ENCODE peak calls at places on chromosomes 16 and 17, in eight cellular contexts. A is GDM1; W is neural progenitor cell; D is stimulated activated CD4-positive, alpha-beta T cell treated with anti-CD3 and anti-CD28 coated beads, TNF-alpha, amount 100 ng/mL, for 24 hours; Y is bronchial epithelial cell; N is activated CD4-positive, alpha-beta memory T cell treated with anti-CD3 and anti-CD28 coated beads for 36 hours; R is left ventricle myocardium inferior; I is neural crest cell. Z is an unnamed sample.

GRCh38 chr17:8120520-8121443 is 2.5 kb upstream of the ALOXE3 start:
- DNase-seq in A (peak; percentile 57), W (peak; percentile 87), D (peak; percentile 71), Y (peak; percentile 79), N (peak; percentile 90), R (no peak), I (peak; percentile 64), Z (peak; percentile 92)

GRCh38 chr17:32944248-32945020 is 16.5 kb downstream of the TMEM98 start:
- DNase-seq in A (no peak), W (no peak), D (no peak), Y (peak; percentile 60), N (no peak), R (no peak), I (no peak), Z (no peak)

GRCh38 chr17:37847811-37848331 is 76.3 kb upstream of the TBC1D3K start:
- DNase-seq in A (no peak), W (no peak), D (no peak), Y (no peak), N (no peak), R (no peak), I (no peak), Z (no peak)

GRCh38 chr17:15393414-15393813 is 52.0 kb upstream of the TEKT3 start:
- DNase-seq in A (no peak), W (no peak), D (no peak), Y (peak; percentile 21), N (no peak), R (no peak), I (no peak), Z (no peak)

GRCh38 chr17:74715144-74715543 is 2.4 kb upstream of the CD300LF start:
- DNase-seq in A (no peak), W (no peak), D (no peak), Y (no peak), N (no peak), R (no peak), I (no peak), Z (no peak)

GRCh38 chr16:11112723-11113348 is 143.2 kb downstream of the SOCS1 start:
- DNase-seq in A (no peak), W (no peak), D (no peak), Y (peak; percentile 52), N (no peak), R (no peak), I (no peak), Z (no peak)

GRCh38 chr16:704047-704446 is 1.6 kb downstream of the FBXL16 start:
- DNase-seq in A (no peak), W (no peak), D (no peak), Y (no peak), N (no peak), R (no peak), I (no peak), Z (no peak)

GRCh38 chr17:38557836-38558750 is 47.7 kb downstream of the SRCIN1 start:
- DNase-seq in A (peak; percentile 93), W (peak; percentile 98), D (peak; percentile 83), Y (peak; percentile 88), N (peak; percentile 93), R (peak; percentile 90), I (peak; percentile 93), Z (peak; percentile 96)

GRCh38 chr17:57370051-57370581 is 113.8 kb downstream of the MSI2 start:
- DNase-seq in A (no peak), W (peak; percentile 18), D (no peak), Y (peak; percentile 97), N (no peak), R (no peak), I (no peak), Z (no peak)

GRCh38 chr16:15434425-15435215 is at the start of gene BMERB1:
- DNase-seq in A (peak; percentile 49), W (peak; percentile 92), D (peak; percentile 58), Y (peak; percentile 36), N (peak; percentile 78), R (peak; percentile 74), I (peak; percentile 71), Z (peak; percentile 83)

GRCh38 chr17:80997471-80998387 is 6.1 kb downstream of the CHMP6 start:
- DNase-seq in A (peak; percentile 86), W (no peak), D (no peak), Y (no peak), N (no peak), R (no peak), I (no peak), Z (no peak)

GRCh38 chr16:47310792-47311211 is 150.1 kb downstream of the ITFG1 start:
- DNase-seq in A (no peak), W (no peak), D (no peak), Y (no peak), N (no peak), R (no peak), I (no peak), Z (no peak)

GRCh38 chr16:2147981-2148671 is at the start of gene RAB26:
- DNase-seq in A (peak; percentile 37), W (peak; percentile 92), D (no peak), Y (peak; percentile 52), N (peak; percentile 51), R (peak; percentile 83), I (peak; percentile 40), Z (peak; percentile 82)

GRCh38 chr17:39676198-39676819 is 8.1 kb downstream of the PNMT start:
- DNase-seq in A (peak; percentile 43), W (no peak), D (no peak), Y (peak; percentile 35), N (peak; percentile 67), R (peak; percentile 76), I (no peak), Z (no peak)

GRCh38 chr16:87099001-87099740 is 218.0 kb downstream of the C16orf95 start:
- DNase-seq in A (no peak), W (peak; percentile 89), D (no peak), Y (no peak), N (no peak), R (no peak), I (peak; percentile 13), Z (no peak)

GRCh38 chr16:2691491-2692248 is 9.3 kb downstream of the KCTD5 start:
- DNase-seq in A (no peak), W (no peak), D (no peak), Y (no peak), N (no peak), R (peak; percentile 49), I (no peak), Z (no peak)

GRCh38 chr17:48615963-48616718 is 1.0 kb upstream of the HOXB8 start:
- DNase-seq in A (no peak), W (no peak), D (no peak), Y (no peak), N (no peak), R (no peak), I (no peak), Z (no peak)

GRCh38 chr16:63749256-63749655 is 1372.6 kb downstream of the CDH11 start:
- DNase-seq in A (no peak), W (no peak), D (no peak), Y (peak; percentile 38), N (no peak), R (no peak), I (no peak), Z (no peak)

GRCh38 chr17:43616865-43617264 is 44.9 kb downstream of the MEOX1 start:
- DNase-seq in A (no peak), W (no peak), D (no peak), Y (no peak), N (no peak), R (no peak), I (no peak), Z (no peak)

GRCh38 chr17:46915596-46915995 is 7.4 kb upstream of the GOSR2 start:
- DNase-seq in A (no peak), W (no peak), D (no peak), Y (no peak), N (no peak), R (no peak), I (no peak), Z (no peak)

GRCh38 chr16:75420987-75421819 is 12.1 kb downstream of the CFDP1 start:
- DNase-seq in A (no peak), W (peak; percentile 85), D (no peak), Y (peak; percentile 54), N (peak; percentile 44), R (peak; percentile 85), I (peak; percentile 57), Z (peak; percentile 86)

GRCh38 chr17:40251576-40251975 is 32.5 kb downstream of the WIPF2 start:
- DNase-seq in A (no peak), W (no peak), D (no peak), Y (peak; percentile 65), N (no peak), R (no peak), I (no peak), Z (no peak)

GRCh38 chr16:31455601-31456314 is 3.5 kb upstream of the ARMC5 start:
- DNase-seq in A (peak; percentile 17), W (peak; percentile 51), D (no peak), Y (no peak), N (peak; percentile 58), R (no peak), I (no peak), Z (peak; percentile 54)

GRCh38 chr17:68302066-68302564 is 10.8 kb downstream of the ARSG start:
- DNase-seq in A (no peak), W (no peak), D (no peak), Y (no peak), N (no peak), R (no peak), I (no peak), Z (no peak)

GRCh38 chr17:75835315-75835987 is 8.8 kb downstream of the UNC13D start:
- DNase-seq in A (no peak), W (peak; percentile 45), D (no peak), Y (no peak), N (no peak), R (no peak), I (no peak), Z (peak; percentile 66)

GRCh38 chr16:3879258-3879886 is 1.1 kb downstream of the CREBBP start:
- DNase-seq in A (no peak), W (peak; percentile 54), D (no peak), Y (no peak), N (peak; percentile 57), R (peak; percentile 36), I (no peak), Z (no peak)

GRCh38 chr17:13736915-13737314 is 135.2 kb upstream of the HS3ST3A1 start:
- DNase-seq in A (no peak), W (no peak), D (no peak), Y (no peak), N (no peak), R (no peak), I (no peak), Z (no peak)

GRCh38 chr16:70250748-70251650 is 741 bp downstream of the EXOSC6 start:
- DNase-seq in A (no peak), W (peak; percentile 76), D (no peak), Y (peak; percentile 31), N (peak; percentile 56), R (no peak), I (peak; percentile 25), Z (peak; percentile 57)

GRCh38 chr17:66549731-66550207 is 247.4 kb downstream of the PRKCA start:
- DNase-seq in A (no peak), W (no peak), D (no peak), Y (peak; percentile 30), N (no peak), R (no peak), I (no peak), Z (no peak)

GRCh38 chr16:85466989-85467388 is 146.1 kb upstream of the GSE1 start:
- DNase-seq in A (no peak), W (no peak), D (no peak), Y (no peak), N (no peak), R (no peak), I (no peak), Z (no peak)

GRCh38 chr16:47311738-47312505 is 148.9 kb downstream of the ITFG1 start:
- DNase-seq in A (no peak), W (peak; percentile 20), D (no peak), Y (peak; percentile 81), N (no peak), R (no peak), I (no peak), Z (peak; percentile 30)

GRCh38 chr17:31511176-31511540 is 119.7 kb downstream of the RAB11FIP4 start:
- DNase-seq in A (no peak), W (no peak), D (no peak), Y (no peak), N (no peak), R (no peak), I (no peak), Z (no peak)

GRCh38 chr16:5432166-5432565 is 334.6 kb upstream of the EEF2KMT start:
- DNase-seq in A (no peak), W (no peak), D (no peak), Y (no peak), N (no peak), R (no peak), I (no peak), Z (no peak)

GRCh38 chr16:47711809-47712208 is 250.7 kb downstream of the PHKB start:
- DNase-seq in A (no peak), W (no peak), D (no peak), Y (no peak), N (no peak), R (no peak), I (no peak), Z (no peak)